ENCODE peak calls at places on chromosomes 7 and 10, in ten cellular contexts. One of them, this sample, is unnamed.

GRCh38 chr10:47046321-47047126 is 135.3 kb downstream of the PTPN20 start:
- DNase-seq in germinal center: no peak
- DNase-seq in adrenal gland: no peak
- DNase-seq in GM04504: no peak
- DNase-seq in neural crest cell: no peak
- DNase-seq in KG1: no peak
- DNase-seq in kidney tubule cell: no peak
- DNase-seq in DMS153: no peak
- DNase-seq in A549: no peak
- DNase-seq in NCI-H345: no peak
- DNase-seq in this sample: no peak

GRCh38 chr10:71864861-71865473 is 13.9 kb upstream of the PSAP start:
- DNase-seq in germinal center: no peak
- DNase-seq in adrenal gland: peak; percentile 16
- DNase-seq in GM04504: no peak
- DNase-seq in neural crest cell: no peak
- DNase-seq in KG1: no peak
- DNase-seq in kidney tubule cell: peak; percentile 86
- DNase-seq in DMS153: no peak
- DNase-seq in A549: no peak
- DNase-seq in NCI-H345: no peak
- DNase-seq in this sample: no peak

GRCh38 chr10:91381562-91381923 is 28.6 kb upstream of the HECTD2 start:
- DNase-seq in germinal center: no peak
- DNase-seq in adrenal gland: no peak
- DNase-seq in GM04504: no peak
- DNase-seq in neural crest cell: peak; percentile 25
- DNase-seq in KG1: no peak
- DNase-seq in kidney tubule cell: no peak
- DNase-seq in DMS153: no peak
- DNase-seq in A549: no peak
- DNase-seq in NCI-H345: no peak
- DNase-seq in this sample: no peak

GRCh38 chr7:151001546-151001945 is 10.7 kb downstream of the NOS3 start:
- DNase-seq in germinal center: no peak
- DNase-seq in adrenal gland: no peak
- DNase-seq in GM04504: no peak
- DNase-seq in neural crest cell: no peak
- DNase-seq in KG1: no peak
- DNase-seq in kidney tubule cell: no peak
- DNase-seq in DMS153: no peak
- DNase-seq in A549: no peak
- DNase-seq in NCI-H345: no peak
- DNase-seq in this sample: no peak

GRCh38 chr10:92702301-92702916 is 12.7 kb downstream of the HHEX start:
- DNase-seq in germinal center: no peak
- DNase-seq in adrenal gland: no peak
- DNase-seq in GM04504: no peak
- DNase-seq in neural crest cell: no peak
- DNase-seq in KG1: no peak
- DNase-seq in kidney tubule cell: no peak
- DNase-seq in DMS153: no peak
- DNase-seq in A549: no peak
- DNase-seq in NCI-H345: no peak
- DNase-seq in this sample: peak; percentile 17

GRCh38 chr7:93873998-93874574 is 16.5 kb downstream of the TFPI2 start:
- DNase-seq in germinal center: no peak
- DNase-seq in adrenal gland: no peak
- DNase-seq in GM04504: no peak
- DNase-seq in neural crest cell: no peak
- DNase-seq in KG1: no peak
- DNase-seq in kidney tubule cell: no peak
- DNase-seq in DMS153: no peak
- DNase-seq in A549: no peak
- DNase-seq in NCI-H345: no peak
- DNase-seq in this sample: no peak

GRCh38 chr7:12640299-12641096 is 46.9 kb upstream of the ARL4A start:
- DNase-seq in germinal center: no peak
- DNase-seq in adrenal gland: no peak
- DNase-seq in GM04504: no peak
- DNase-seq in neural crest cell: no peak
- DNase-seq in KG1: no peak
- DNase-seq in kidney tubule cell: no peak
- DNase-seq in DMS153: no peak
- DNase-seq in A549: no peak
- DNase-seq in NCI-H345: no peak
- DNase-seq in this sample: no peak

GRCh38 chr7:31464601-31465000 is 49.3 kb upstream of the ITPRID1 start:
- DNase-seq in germinal center: no peak
- DNase-seq in adrenal gland: no peak
- DNase-seq in GM04504: no peak
- DNase-seq in neural crest cell: no peak
- DNase-seq in KG1: no peak
- DNase-seq in kidney tubule cell: peak; percentile 92
- DNase-seq in DMS153: no peak
- DNase-seq in A549: peak; percentile 22
- DNase-seq in NCI-H345: no peak
- DNase-seq in this sample: no peak

GRCh38 chr10:74008212-74008731 is 10.4 kb downstream of the VCL start:
- DNase-seq in germinal center: no peak
- DNase-seq in adrenal gland: no peak
- DNase-seq in GM04504: peak; percentile 77
- DNase-seq in neural crest cell: no peak
- DNase-seq in KG1: no peak
- DNase-seq in kidney tubule cell: peak; percentile 17
- DNase-seq in DMS153: no peak
- DNase-seq in A549: no peak
- DNase-seq in NCI-H345: no peak
- DNase-seq in this sample: no peak

GRCh38 chr7:155962191-155962967 is 150.1 kb upstream of the SHH start:
- DNase-seq in germinal center: no peak
- DNase-seq in adrenal gland: no peak
- DNase-seq in GM04504: no peak
- DNase-seq in neural crest cell: no peak
- DNase-seq in KG1: no peak
- DNase-seq in kidney tubule cell: peak; percentile 99
- DNase-seq in DMS153: peak; percentile 7
- DNase-seq in A549: peak; percentile 52
- DNase-seq in NCI-H345: no peak
- DNase-seq in this sample: no peak

GRCh38 chr10:8311526-8312070 is 257.1 kb downstream of the GATA3 start:
- DNase-seq in germinal center: no peak
- DNase-seq in adrenal gland: no peak
- DNase-seq in GM04504: no peak
- DNase-seq in neural crest cell: no peak
- DNase-seq in KG1: no peak
- DNase-seq in kidney tubule cell: peak; percentile 30
- DNase-seq in DMS153: no peak
- DNase-seq in A549: no peak
- DNase-seq in NCI-H345: no peak
- DNase-seq in this sample: no peak

GRCh38 chr7:80124870-80125269 is 9.8 kb upstream of the GNAI1 start:
- DNase-seq in germinal center: no peak
- DNase-seq in adrenal gland: no peak
- DNase-seq in GM04504: no peak
- DNase-seq in neural crest cell: no peak
- DNase-seq in KG1: peak; percentile 56
- DNase-seq in kidney tubule cell: no peak
- DNase-seq in DMS153: no peak
- DNase-seq in A549: no peak
- DNase-seq in NCI-H345: no peak
- DNase-seq in this sample: no peak

GRCh38 chr7:151245360-151246160 is 2.9 kb downstream of the SMARCD3 start:
- DNase-seq in germinal center: peak; percentile 92
- DNase-seq in adrenal gland: no peak
- DNase-seq in GM04504: no peak
- DNase-seq in neural crest cell: peak; percentile 59
- DNase-seq in KG1: no peak
- DNase-seq in kidney tubule cell: peak; percentile 28
- DNase-seq in DMS153: no peak
- DNase-seq in A549: peak; percentile 88
- DNase-seq in NCI-H345: peak; percentile 33
- DNase-seq in this sample: peak; percentile 90

GRCh38 chr10:6518791-6519430 is 61.2 kb downstream of the PRKCQ start:
- DNase-seq in germinal center: no peak
- DNase-seq in adrenal gland: no peak
- DNase-seq in GM04504: no peak
- DNase-seq in neural crest cell: no peak
- DNase-seq in KG1: no peak
- DNase-seq in kidney tubule cell: no peak
- DNase-seq in DMS153: no peak
- DNase-seq in A549: no peak
- DNase-seq in NCI-H345: no peak
- DNase-seq in this sample: no peak

GRCh38 chr10:73655257-73655989 is 406 bp downstream of the SYNPO2L start:
- DNase-seq in germinal center: no peak
- DNase-seq in adrenal gland: no peak
- DNase-seq in GM04504: no peak
- DNase-seq in neural crest cell: no peak
- DNase-seq in KG1: no peak
- DNase-seq in kidney tubule cell: no peak
- DNase-seq in DMS153: no peak
- DNase-seq in A549: no peak
- DNase-seq in NCI-H345: no peak
- DNase-seq in this sample: no peak

GRCh38 chr7:140475747-140476333 is 3.5 kb downstream of the MKRN1 start:
- DNase-seq in germinal center: peak; percentile 53
- DNase-seq in adrenal gland: no peak
- DNase-seq in GM04504: no peak
- DNase-seq in neural crest cell: peak; percentile 20
- DNase-seq in KG1: peak; percentile 0
- DNase-seq in kidney tubule cell: peak; percentile 60
- DNase-seq in DMS153: peak; percentile 54
- DNase-seq in A549: peak; percentile 73
- DNase-seq in NCI-H345: peak; percentile 73
- DNase-seq in this sample: peak; percentile 85

GRCh38 chr10:110209399-110209925 is 2.1 kb downstream of the MXI1 start:
- DNase-seq in germinal center: peak; percentile 35
- DNase-seq in adrenal gland: peak; percentile 85
- DNase-seq in GM04504: no peak
- DNase-seq in neural crest cell: peak; percentile 59
- DNase-seq in KG1: no peak
- DNase-seq in kidney tubule cell: peak; percentile 80
- DNase-seq in DMS153: peak; percentile 59
- DNase-seq in A549: peak; percentile 52
- DNase-seq in NCI-H345: peak; percentile 29
- DNase-seq in this sample: peak; percentile 85

GRCh38 chr7:104951546-104951945 is 62.5 kb upstream of the KMT2E start:
- DNase-seq in germinal center: no peak
- DNase-seq in adrenal gland: no peak
- DNase-seq in GM04504: no peak
- DNase-seq in neural crest cell: no peak
- DNase-seq in KG1: no peak
- DNase-seq in kidney tubule cell: no peak
- DNase-seq in DMS153: no peak
- DNase-seq in A549: no peak
- DNase-seq in NCI-H345: no peak
- DNase-seq in this sample: no peak

GRCh38 chr10:63260860-63261251 is 127.7 kb downstream of the NRBF2 start:
- DNase-seq in germinal center: peak; percentile 17
- DNase-seq in adrenal gland: no peak
- DNase-seq in GM04504: no peak
- DNase-seq in neural crest cell: no peak
- DNase-seq in KG1: no peak
- DNase-seq in kidney tubule cell: peak; percentile 52
- DNase-seq in DMS153: no peak
- DNase-seq in A549: no peak
- DNase-seq in NCI-H345: no peak
- DNase-seq in this sample: peak; percentile 79

GRCh38 chr7:17234398-17235021 is 63.9 kb upstream of the AHR start:
- DNase-seq in germinal center: peak; percentile 42
- DNase-seq in adrenal gland: peak; percentile 52
- DNase-seq in GM04504: peak; percentile 91
- DNase-seq in neural crest cell: no peak
- DNase-seq in KG1: peak; percentile 89
- DNase-seq in kidney tubule cell: peak; percentile 95
- DNase-seq in DMS153: no peak
- DNase-seq in A549: peak; percentile 65
- DNase-seq in NCI-H345: no peak
- DNase-seq in this sample: peak; percentile 44

GRCh38 chr10:98030991-98031431 is 590 bp upstream of the CRTAC1 start:
- DNase-seq in germinal center: no peak
- DNase-seq in adrenal gland: no peak
- DNase-seq in GM04504: no peak
- DNase-seq in neural crest cell: peak; percentile 38
- DNase-seq in KG1: no peak
- DNase-seq in kidney tubule cell: no peak
- DNase-seq in DMS153: no peak
- DNase-seq in A549: no peak
- DNase-seq in NCI-H345: no peak
- DNase-seq in this sample: no peak

GRCh38 chr7:7706556-7706955 is 11.9 kb downstream of the RPA3 start:
- DNase-seq in germinal center: no peak
- DNase-seq in adrenal gland: no peak
- DNase-seq in GM04504: no peak
- DNase-seq in neural crest cell: no peak
- DNase-seq in KG1: no peak
- DNase-seq in kidney tubule cell: no peak
- DNase-seq in DMS153: no peak
- DNase-seq in A549: no peak
- DNase-seq in NCI-H345: no peak
- DNase-seq in this sample: no peak

GRCh38 chr10:110822708-110823291 is 48.9 kb upstream of the PDCD4 start:
- DNase-seq in germinal center: no peak
- DNase-seq in adrenal gland: no peak
- DNase-seq in GM04504: no peak
- DNase-seq in neural crest cell: no peak
- DNase-seq in KG1: no peak
- DNase-seq in kidney tubule cell: peak; percentile 41
- DNase-seq in DMS153: no peak
- DNase-seq in A549: no peak
- DNase-seq in NCI-H345: no peak
- DNase-seq in this sample: no peak

GRCh38 chr10:80709879-80710278 is 172.2 kb downstream of the SH2D4B start:
- DNase-seq in germinal center: no peak
- DNase-seq in adrenal gland: no peak
- DNase-seq in GM04504: no peak
- DNase-seq in neural crest cell: no peak
- DNase-seq in KG1: no peak
- DNase-seq in kidney tubule cell: no peak
- DNase-seq in DMS153: no peak
- DNase-seq in A549: no peak
- DNase-seq in NCI-H345: no peak
- DNase-seq in this sample: no peak

GRCh38 chr7:111954056-111954455 is 252.1 kb downstream of the DOCK4 start:
- DNase-seq in germinal center: no peak
- DNase-seq in adrenal gland: no peak
- DNase-seq in GM04504: no peak
- DNase-seq in neural crest cell: no peak
- DNase-seq in KG1: no peak
- DNase-seq in kidney tubule cell: no peak
- DNase-seq in DMS153: no peak
- DNase-seq in A549: no peak
- DNase-seq in NCI-H345: no peak
- DNase-seq in this sample: no peak

GRCh38 chr7:92694211-92694610 is 104.0 kb upstream of the FAM133B start:
- DNase-seq in germinal center: no peak
- DNase-seq in adrenal gland: no peak
- DNase-seq in GM04504: no peak
- DNase-seq in neural crest cell: no peak
- DNase-seq in KG1: no peak
- DNase-seq in kidney tubule cell: no peak
- DNase-seq in DMS153: no peak
- DNase-seq in A549: no peak
- DNase-seq in NCI-H345: no peak
- DNase-seq in this sample: no peak